ENCODE peak calls at places on chromosomes 5 and 9, in eight cellular contexts. Q is left lobe of liver; Y is KBM-7; Z is progenitor cell of endocrine pancreas; W is pons; R is NCI-H1105 treated with DMSO at 0.1 percent for 48 hours; O is effector memory CD8-positive, alpha-beta T cell; K is EH. X is an unnamed sample.

GRCh38 chr9:128911529-128912035 is 9.2 kb upstream of the PHYHD1 start:
- DNase-seq in Y (peak), Z (no peak), W (no peak), Q (no peak), R (no peak), K (peak), O (no peak), X (no peak)

GRCh38 chr5:21594566-21594965 is 1258.6 kb downstream of the CDH12 start:
- DNase-seq in Y (no peak), O (no peak), Q (no peak), Z (no peak), R (no peak), W (no peak), K (no peak), X (no peak)

GRCh38 chr9:90092512-90092911 is 487.7 kb downstream of the GADD45G start:
- DNase-seq in Z (no peak), O (no peak), K (no peak), R (no peak), W (no peak), Y (no peak), Q (no peak), X (no peak)

GRCh38 chr5:78627766-78628165 is 20.8 kb downstream of the LHFPL2 start:
- DNase-seq in Q (no peak), Z (no peak), W (no peak), K (peak), O (no peak), R (no peak), Y (no peak), X (no peak)

GRCh38 chr9:123399803-123400378 is 43.9 kb downstream of the CRB2 start:
- DNase-seq in Y (peak), K (no peak), W (no peak), R (no peak), Q (no peak), O (no peak), Z (no peak), X (peak)

GRCh38 chr5:158691576-158691975 is 408.1 kb downstream of the EBF1 start:
- DNase-seq in R (peak), Z (no peak), Q (no peak), K (no peak), W (no peak), O (no peak), Y (no peak), X (no peak)

GRCh38 chr5:63125862-63126261 is 547.2 kb downstream of the LRRC70 start:
- DNase-seq in R (peak), Y (peak), O (no peak), K (peak), W (peak), Q (no peak), Z (no peak), X (no peak)

GRCh38 chr9:126293522-126293889 is 33.1 kb upstream of the MVB12B start:
- DNase-seq in Z (no peak), Y (no peak), O (no peak), K (no peak), W (no peak), Q (no peak), R (no peak), X (no peak)

GRCh38 chr9:111828193-111828592 is 33.5 kb upstream of the SHOC1 start:
- DNase-seq in R (peak), O (no peak), W (peak), Q (no peak), Y (no peak), Z (no peak), K (peak), X (peak)

GRCh38 chr9:109228093-109228642 is 61.1 kb upstream of the FRRS1L start:
- DNase-seq in Z (no peak), Y (no peak), K (no peak), W (no peak), Q (no peak), O (no peak), R (no peak), X (no peak)

GRCh38 chr9:117458066-117458465 is 43.2 kb upstream of the ASTN2 start:
- DNase-seq in Z (no peak), K (no peak), Q (no peak), Y (no peak), O (no peak), R (no peak), W (no peak), X (no peak)

GRCh38 chr5:178123987-178124925 is 6.6 kb upstream of the RMND5B start:
- DNase-seq in W (no peak), O (no peak), K (no peak), Y (no peak), R (no peak), Z (no peak), Q (no peak), X (no peak)

GRCh38 chr9:124180557-124180956 is 77.2 kb upstream of the NEK6 start:
- DNase-seq in W (peak), O (no peak), Z (no peak), Q (no peak), Y (no peak), R (peak), K (peak), X (no peak)

GRCh38 chr5:167814828-167815227 is 476.6 kb upstream of the WWC1 start:
- DNase-seq in Y (no peak), O (no peak), R (no peak), W (no peak), K (peak), Q (no peak), Z (no peak), X (no peak)

GRCh38 chr5:143316337-143316736 is 87.1 kb downstream of the NR3C1 start:
- DNase-seq in K (no peak), W (no peak), R (no peak), Y (no peak), Q (no peak), O (no peak), Z (no peak), X (no peak)

GRCh38 chr5:102531506-102531905 is 32.7 kb upstream of the SLCO6A1 start:
- DNase-seq in O (no peak), W (peak), Z (no peak), R (no peak), K (no peak), Q (no peak), Y (peak), X (peak)

GRCh38 chr5:130580264-130580663 is 584.8 kb downstream of the HINT1 start:
- DNase-seq in R (no peak), O (no peak), W (no peak), Z (no peak), Q (no peak), Y (no peak), K (no peak), X (no peak)

GRCh38 chr5:16673241-16673998 is 56.6 kb upstream of the RETREG1 start:
- DNase-seq in Y (no peak), R (peak), W (peak), Z (no peak), O (no peak), K (no peak), Q (no peak), X (no peak)

GRCh38 chr5:170623576-170624181 is 119.9 kb downstream of the KCNIP1 start:
- DNase-seq in W (no peak), Y (peak), R (no peak), Q (no peak), K (peak), Z (peak), O (no peak), X (peak)

GRCh38 chr5:132828846-132829494 is 1.5 kb downstream of the SHROOM1 start:
- DNase-seq in O (no peak), K (no peak), Y (no peak), Z (no peak), W (no peak), R (no peak), Q (peak), X (no peak)

GRCh38 chr9:74770508-74771261 is 117.0 kb downstream of the TRPM6 start:
- DNase-seq in Y (peak), Q (no peak), Z (peak), R (no peak), O (peak), K (peak), W (no peak), X (peak)

GRCh38 chr9:36018755-36019720 is 17.7 kb upstream of the RECK start:
- DNase-seq in Y (no peak), O (no peak), Z (no peak), R (no peak), W (no peak), K (peak), Q (no peak), X (no peak)

GRCh38 chr9:113632776-113633590 is 169.5 kb downstream of the RGS3 start:
- DNase-seq in W (no peak), K (peak), Z (no peak), Y (no peak), Q (no peak), R (no peak), O (no peak), X (no peak)

GRCh38 chr9:92504881-92505280 is 22.6 kb upstream of the ASPN start:
- DNase-seq in K (peak), W (no peak), Z (no peak), Q (no peak), O (no peak), R (no peak), Y (no peak), X (no peak)

X was measured in HL-60.